ENCODE peak calls at places on chromosomes 13 and 19, in ten cellular contexts. M, D, B, G, Z, U, E, V, A and R are unnamed samples.

GRCh38 chr19:2523630-2524311 is 47.8 kb downstream of the GADD45B start:
- DNase-seq in Z (no peak), M (no peak), A (no peak), E (no peak), U (peak), G (no peak), V (no peak), B (no peak), D (peak), R (no peak)

GRCh38 chr19:13002389-13002898 is 7.2 kb downstream of the NFIX start:
- DNase-seq in Z (no peak), G (no peak), E (peak), V (no peak), B (no peak), M (no peak), A (no peak), D (no peak), U (no peak), R (no peak)

GRCh38 chr13:90105276-90105675 is 1242.2 kb upstream of the MIR17HG start:
- DNase-seq in Z (no peak), M (no peak), D (peak), G (no peak), U (no peak), V (no peak), A (no peak), E (no peak), B (peak), R (no peak)

GRCh38 chr19:3366761-3367571 is 583 bp downstream of the NFIC start:
- DNase-seq in E (peak), Z (no peak), D (peak), B (no peak), V (no peak), M (no peak), U (no peak), A (peak), G (no peak), R (no peak)

GRCh38 chr19:29671393-29672076 is 6.3 kb downstream of the PLEKHF1 start:
- DNase-seq in Z (peak), B (peak), U (peak), A (no peak), V (peak), E (no peak), D (peak), G (peak), M (no peak), R (peak)

GRCh38 chr19:55452381-55453325 is 8.8 kb downstream of the ISOC2 start:
- DNase-seq in V (no peak), E (peak), G (peak), M (no peak), B (no peak), A (peak), D (peak), Z (no peak), U (no peak), R (no peak)

GRCh38 chr13:98741741-98742435 is 10.6 kb downstream of the SLC15A1 start:
- DNase-seq in B (no peak), D (no peak), V (no peak), A (no peak), M (no peak), E (no peak), U (no peak), G (no peak), Z (no peak), R (no peak)

GRCh38 chr13:113819731-113820715 is 43.9 kb downstream of the GAS6 start:
- DNase-seq in M (no peak), E (no peak), Z (no peak), B (no peak), A (no peak), G (no peak), V (no peak), D (no peak), U (no peak), R (no peak)

GRCh38 chr13:114319441-114319871 is 5.2 kb downstream of the CHAMP1 start:
- DNase-seq in A (no peak), E (no peak), M (peak), V (no peak), G (no peak), D (peak), B (no peak), Z (no peak), U (no peak), R (no peak)

GRCh38 chr13:98910501-98910951 is 67.3 kb downstream of the DOCK9 start:
- DNase-seq in E (no peak), Z (no peak), V (no peak), A (no peak), M (no peak), U (no peak), D (peak), B (peak), G (peak), R (no peak)

GRCh38 chr13:48448963-48449614 is 36.2 kb upstream of the LPAR6 start:
- DNase-seq in Z (no peak), V (no peak), U (no peak), D (peak), A (no peak), B (no peak), M (no peak), G (no peak), E (no peak), R (no peak)

GRCh38 chr19:2221250-2221831 is 14.8 kb downstream of the PLEKHJ1 start:
- DNase-seq in A (no peak), G (no peak), V (no peak), B (no peak), E (no peak), M (no peak), D (peak), Z (no peak), U (no peak), R (no peak)

GRCh38 chr13:110560606-110561334 is 752 bp downstream of the RAB20 start:
- DNase-seq in U (no peak), D (peak), Z (peak), V (no peak), M (no peak), A (no peak), B (no peak), G (no peak), E (no peak), R (no peak)

GRCh38 chr13:111187879-111188643 is 73.0 kb downstream of the ARHGEF7 start:
- DNase-seq in E (no peak), D (peak), Z (no peak), B (peak), A (peak), V (no peak), G (no peak), U (no peak), M (no peak), R (no peak)

GRCh38 chr19:12937243-12938053 is 961 bp upstream of the CALR start:
- DNase-seq in B (no peak), V (no peak), E (peak), A (peak), G (no peak), M (no peak), Z (no peak), D (peak), U (no peak), R (no peak)

GRCh38 chr19:10624585-10624984 is 768 bp upstream of the SLC44A2 start:
- DNase-seq in B (no peak), D (no peak), M (no peak), A (no peak), G (no peak), E (no peak), V (no peak), U (no peak), Z (no peak), R (no peak)

GRCh38 chr19:48090281-48090802 is 20.3 kb downstream of the PLA2G4C start:
- DNase-seq in V (no peak), D (no peak), M (no peak), G (no peak), A (no peak), Z (no peak), B (no peak), U (no peak), E (no peak), R (no peak)

GRCh38 chr13:113115363-113116205 is 7.0 kb upstream of the F10 start:
- DNase-seq in Z (no peak), M (no peak), A (no peak), D (no peak), B (no peak), E (no peak), G (no peak), V (no peak), U (no peak), R (peak)

GRCh38 chr19:19628499-19629134 is 597 bp upstream of the LPAR2 start:
- DNase-seq in V (peak), M (no peak), U (no peak), E (no peak), Z (peak), B (peak), G (peak), A (no peak), D (peak), R (peak)

GRCh38 chr13:98528663-98529064 is 48.2 kb downstream of the STK24 start:
- DNase-seq in E (no peak), V (no peak), A (no peak), G (no peak), B (no peak), Z (no peak), M (no peak), D (no peak), U (no peak), R (no peak)

GRCh38 chr13:56735537-56735942 is 405.2 kb upstream of the PRR20A start:
- DNase-seq in Z (no peak), E (no peak), B (no peak), M (no peak), U (no peak), G (no peak), D (no peak), A (no peak), V (no peak), R (no peak)

GRCh38 chr19:7460562-7460966 is 28.3 kb downstream of the PEX11G start:
- DNase-seq in A (no peak), Z (no peak), B (no peak), V (no peak), D (peak), G (no peak), U (no peak), E (no peak), M (no peak), R (no peak)

GRCh38 chr13:40247845-40248244 is 418.6 kb downstream of the FOXO1 start:
- DNase-seq in M (no peak), D (no peak), E (no peak), B (no peak), Z (no peak), V (no peak), A (no peak), U (no peak), G (no peak), R (no peak)

GRCh38 chr13:114064516-114065140 is 67.8 kb downstream of the RASA3 start:
- DNase-seq in U (no peak), V (no peak), E (peak), D (peak), A (no peak), Z (no peak), B (no peak), G (no peak), M (no peak), R (no peak)